ENCODE peak calls at places on chromosomes 11 and 22, in seven cellular contexts. G is lower lobe of right lung; Z is iris pigment epithelial cell; E is naive thymus-derived CD4-positive, alpha-beta T cell; C is amniotic stem cell; N is NCI-H345; V is GM06990. A is an unnamed sample.

GRCh38 chr22:20783844-20784723 is 10.2 kb downstream of the SERPIND1 start:
- DNase-seq in G (no peak), Z (peak), E (peak), C (peak), N (peak), V (peak), A (peak)

GRCh38 chr22:38866399-38867123 is 5.5 kb downstream of the CBX6 start:
- DNase-seq in G (peak), Z (no peak), E (no peak), C (no peak), N (no peak), V (no peak), A (no peak)

GRCh38 chr11:127103586-127104388 is 103.2 kb upstream of the KIRREL3 start:
- DNase-seq in G (no peak), Z (no peak), E (no peak), C (no peak), N (no peak), V (no peak), A (no peak)

GRCh38 chr22:45413368-45414211 is at the start of the genes RIBC2 and SMC1B:
- DNase-seq in G (peak), Z (peak), E (peak), C (no peak), N (peak), V (peak), A (peak)

GRCh38 chr11:65286686-65287085 is 24.9 kb downstream of the POLA2 start:
- DNase-seq in G (no peak), Z (no peak), E (no peak), C (no peak), N (no peak), V (no peak), A (no peak)

GRCh38 chr11:121630041-121630440 is 177.3 kb upstream of the SORL1-AS1 start:
- DNase-seq in G (no peak), Z (peak), E (no peak), C (peak), N (no peak), V (no peak), A (peak)

GRCh38 chr11:10503217-10503616 is 37.8 kb downstream of the RNF141 start:
- DNase-seq in G (no peak), Z (no peak), E (no peak), C (no peak), N (no peak), V (no peak), A (no peak)

GRCh38 chr22:30868663-30869385 is 99.8 kb downstream of the MORC2 start:
- DNase-seq in G (peak), Z (peak), E (no peak), C (no peak), N (peak), V (no peak), A (no peak)

GRCh38 chr11:36433896-36434295 is 76.2 kb downstream of the TRAF6 start:
- DNase-seq in G (no peak), Z (no peak), E (no peak), C (no peak), N (no peak), V (no peak), A (no peak)

GRCh38 chr11:113493205-113493604 is 18.0 kb upstream of the DRD2 start:
- DNase-seq in G (no peak), Z (no peak), E (no peak), C (no peak), N (no peak), V (no peak), A (no peak)

GRCh38 chr11:98234698-98235097 is 786.1 kb upstream of the CNTN5 start:
- DNase-seq in G (no peak), Z (no peak), E (no peak), C (no peak), N (no peak), V (no peak), A (no peak)

GRCh38 chr11:35045219-35045819 is 93.7 kb upstream of the CD44 start:
- DNase-seq in G (no peak), Z (no peak), E (peak), C (no peak), N (peak), V (peak), A (peak)

GRCh38 chr11:113373981-113374560 is 13.5 kb upstream of the ANKK1 start:
- DNase-seq in G (no peak), Z (no peak), E (no peak), C (no peak), N (no peak), V (no peak), A (no peak)

GRCh38 chr11:122721964-122722266 is 66.4 kb downstream of the UBASH3B start:
- DNase-seq in G (no peak), Z (peak), E (peak), C (peak), N (no peak), V (no peak), A (peak)

GRCh38 chr11:106668147-106668546 is 350.1 kb downstream of the GUCY1A2 start:
- DNase-seq in G (no peak), Z (peak), E (no peak), C (peak), N (no peak), V (no peak), A (no peak)

GRCh38 chr22:36536717-36537116 is 7.8 kb upstream of the EIF3D start:
- DNase-seq in G (no peak), Z (no peak), E (no peak), C (no peak), N (peak), V (no peak), A (no peak)

GRCh38 chr11:44313701-44314489 is 4.0 kb upstream of the ALX4 start:
- DNase-seq in G (no peak), Z (no peak), E (no peak), C (no peak), N (no peak), V (no peak), A (no peak)

GRCh38 chr11:12050470-12050891 is 42.1 kb upstream of the DKK3 start:
- DNase-seq in G (no peak), Z (no peak), E (no peak), C (no peak), N (no peak), V (no peak), A (no peak)

GRCh38 chr11:62497132-62497915 is 49.3 kb downstream of the AHNAK start:
- DNase-seq in G (no peak), Z (peak), E (no peak), C (no peak), N (peak), V (no peak), A (peak)

GRCh38 chr11:123405123-123405592 is 24.9 kb upstream of the GRAMD1B start:
- DNase-seq in G (no peak), Z (no peak), E (no peak), C (no peak), N (no peak), V (peak), A (no peak)

GRCh38 chr11:19316434-19316833 is 75.7 kb upstream of the E2F8 start:
- DNase-seq in G (no peak), Z (no peak), E (no peak), C (no peak), N (no peak), V (no peak), A (no peak)

GRCh38 chr11:119509969-119510401 is 87.0 kb upstream of the THY1 start:
- DNase-seq in G (no peak), Z (peak), E (no peak), C (peak), N (no peak), V (peak), A (peak)

GRCh38 chr11:45455536-45455935 is 169.4 kb upstream of the SYT13 start:
- DNase-seq in G (no peak), Z (no peak), E (no peak), C (no peak), N (no peak), V (no peak), A (no peak)

GRCh38 chr22:47448231-47449035 is 686.0 kb downstream of the TBC1D22A start:
- DNase-seq in G (no peak), Z (no peak), E (no peak), C (no peak), N (no peak), V (no peak), A (no peak)

GRCh38 chr11:58632510-58632909 is 10.0 kb downstream of the CNTF start:
- DNase-seq in G (no peak), Z (no peak), E (no peak), C (no peak), N (no peak), V (no peak), A (no peak)

GRCh38 chr22:48755332-48755949 is 1072.2 kb downstream of the BRD1 start:
- DNase-seq in G (no peak), Z (no peak), E (no peak), C (no peak), N (no peak), V (no peak), A (no peak)

GRCh38 chr22:49199224-49199623 is 628.4 kb downstream of the BRD1 start:
- DNase-seq in G (no peak), Z (no peak), E (no peak), C (no peak), N (no peak), V (no peak), A (no peak)

GRCh38 chr22:27748355-27749168 is 53.0 kb downstream of the MN1 start:
- DNase-seq in G (no peak), Z (peak), E (no peak), C (no peak), N (no peak), V (no peak), A (peak)

A was measured in renal cortical epithelial cell.